ENCODE peak calls at places on chromosomes 12 and 14, in six cellular contexts. One of them, this sample, is unnamed.

GRCh38 chr14:85799668-85800067 is 269.7 kb downstream of the FLRT2 start:
- DNase-seq in sigmoid colon: no peak
- DNase-seq in psoas muscle: no peak
- DNase-seq in nephron progenitor cell: no peak
- DNase-seq in GM12865: no peak
- DNase-seq in astrocyte of the cerebellum: no peak
- DNase-seq in this sample: no peak

GRCh38 chr12:102702447-102703114 is 214.5 kb downstream of the PAH start:
- DNase-seq in sigmoid colon: peak
- DNase-seq in psoas muscle: peak
- DNase-seq in nephron progenitor cell: peak
- DNase-seq in GM12865: peak
- DNase-seq in astrocyte of the cerebellum: peak
- DNase-seq in this sample: no peak

GRCh38 chr12:93704122-93704521 is 26.9 kb downstream of the CRADD start:
- DNase-seq in sigmoid colon: no peak
- DNase-seq in psoas muscle: no peak
- DNase-seq in nephron progenitor cell: no peak
- DNase-seq in GM12865: peak
- DNase-seq in astrocyte of the cerebellum: no peak
- DNase-seq in this sample: no peak

GRCh38 chr12:21695896-21696295 is 38.3 kb upstream of the LDHB start:
- DNase-seq in sigmoid colon: no peak
- DNase-seq in psoas muscle: no peak
- DNase-seq in nephron progenitor cell: no peak
- DNase-seq in GM12865: no peak
- DNase-seq in astrocyte of the cerebellum: no peak
- DNase-seq in this sample: no peak

GRCh38 chr12:49507139-49507538 is 31.7 kb upstream of the KCNH3 start:
- DNase-seq in sigmoid colon: no peak
- DNase-seq in psoas muscle: no peak
- DNase-seq in nephron progenitor cell: no peak
- DNase-seq in GM12865: no peak
- DNase-seq in astrocyte of the cerebellum: peak
- DNase-seq in this sample: no peak

GRCh38 chr12:10214877-10215267 is 2.2 kb downstream of the GABARAPL1 start:
- DNase-seq in sigmoid colon: no peak
- DNase-seq in psoas muscle: no peak
- DNase-seq in nephron progenitor cell: no peak
- DNase-seq in GM12865: no peak
- DNase-seq in astrocyte of the cerebellum: no peak
- DNase-seq in this sample: no peak

GRCh38 chr12:31658743-31659086 is 773 bp upstream of the ETFBKMT start:
- DNase-seq in sigmoid colon: no peak
- DNase-seq in psoas muscle: no peak
- DNase-seq in nephron progenitor cell: no peak
- DNase-seq in GM12865: no peak
- DNase-seq in astrocyte of the cerebellum: no peak
- DNase-seq in this sample: no peak

GRCh38 chr12:60684988-60685655 is 1089.3 kb downstream of the SLC16A7 start:
- DNase-seq in sigmoid colon: no peak
- DNase-seq in psoas muscle: no peak
- DNase-seq in nephron progenitor cell: no peak
- DNase-seq in GM12865: peak
- DNase-seq in astrocyte of the cerebellum: no peak
- DNase-seq in this sample: no peak

GRCh38 chr12:9127484-9127883 is 11.8 kb upstream of the A2M start:
- DNase-seq in sigmoid colon: no peak
- DNase-seq in psoas muscle: no peak
- DNase-seq in nephron progenitor cell: no peak
- DNase-seq in GM12865: no peak
- DNase-seq in astrocyte of the cerebellum: no peak
- DNase-seq in this sample: no peak

GRCh38 chr14:23548351-23549318 is 2.9 kb downstream of the ZFHX2 start:
- DNase-seq in sigmoid colon: no peak
- DNase-seq in psoas muscle: no peak
- DNase-seq in nephron progenitor cell: peak
- DNase-seq in GM12865: no peak
- DNase-seq in astrocyte of the cerebellum: no peak
- DNase-seq in this sample: no peak

GRCh38 chr12:127162902-127163301 is 1104.1 kb upstream of the TMEM132C start:
- DNase-seq in sigmoid colon: no peak
- DNase-seq in psoas muscle: no peak
- DNase-seq in nephron progenitor cell: no peak
- DNase-seq in GM12865: peak
- DNase-seq in astrocyte of the cerebellum: no peak
- DNase-seq in this sample: no peak

GRCh38 chr12:91845365-91845764 is 300.3 kb downstream of the BTG1 start:
- DNase-seq in sigmoid colon: no peak
- DNase-seq in psoas muscle: no peak
- DNase-seq in nephron progenitor cell: no peak
- DNase-seq in GM12865: no peak
- DNase-seq in astrocyte of the cerebellum: no peak
- DNase-seq in this sample: no peak

DNA sequence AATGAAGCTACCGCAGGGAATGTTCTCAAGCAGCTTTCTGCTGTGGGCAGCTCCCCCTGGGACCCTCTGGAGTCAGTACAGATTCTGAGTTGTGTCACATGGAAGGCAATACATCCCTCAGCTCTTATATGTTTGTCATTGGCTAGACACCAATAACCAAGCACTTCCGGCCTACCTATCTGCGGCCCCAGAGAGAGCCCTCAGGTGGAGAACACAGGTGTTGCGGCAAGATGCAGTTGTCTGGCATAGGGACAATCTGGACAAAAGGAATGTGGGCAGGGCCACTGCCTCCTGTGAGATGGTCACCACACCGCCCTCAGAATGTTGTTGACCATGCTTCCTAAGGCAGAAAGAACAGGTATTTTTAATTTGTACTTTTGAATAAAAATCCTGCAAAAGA is 118.7 kb downstream of the BRMS1L start:
- DNase-seq in sigmoid colon: no peak
- DNase-seq in psoas muscle: no peak
- DNase-seq in nephron progenitor cell: peak
- DNase-seq in GM12865: peak
- DNase-seq in astrocyte of the cerebellum: no peak
- DNase-seq in this sample: no peak
- TF ChIP-seq CTCF in sigmoid colon: no peak
- TF ChIP-seq CTCF in psoas muscle: no peak
- TF ChIP-seq CTCF in nephron progenitor cell: no peak
- TF ChIP-seq CTCF in GM12865: peak
- TF ChIP-seq CTCF in astrocyte of the cerebellum: no peak
- TF ChIP-seq CTCF in this sample: peak

DNA sequence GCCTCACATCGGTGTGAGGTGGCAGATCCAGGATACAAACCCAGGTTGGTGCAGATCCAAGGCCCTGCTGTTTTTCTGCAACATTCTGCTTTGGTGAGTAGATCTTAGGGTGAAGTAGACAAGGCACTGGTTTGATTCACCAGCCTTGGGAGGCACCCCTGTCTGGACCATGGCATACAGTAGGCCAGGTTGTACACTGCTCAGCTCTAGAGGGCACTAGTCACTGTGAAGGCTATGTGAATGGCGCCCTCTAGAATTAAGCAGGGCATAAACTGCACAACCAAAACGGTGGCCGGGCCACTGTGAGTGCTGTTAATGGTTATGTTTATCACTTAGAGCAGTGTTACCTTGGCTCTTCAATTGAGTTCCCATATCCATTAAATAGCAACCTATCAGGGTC is 280.6 kb upstream of the PWP1 start:
- DNase-seq in sigmoid colon: no peak
- DNase-seq in psoas muscle: no peak
- DNase-seq in nephron progenitor cell: no peak
- DNase-seq in GM12865: peak
- DNase-seq in astrocyte of the cerebellum: no peak
- DNase-seq in this sample: no peak
- TF ChIP-seq CTCF in sigmoid colon: no peak
- TF ChIP-seq CTCF in psoas muscle: no peak
- TF ChIP-seq CTCF in nephron progenitor cell: peak
- TF ChIP-seq CTCF in GM12865: peak
- TF ChIP-seq CTCF in astrocyte of the cerebellum: peak
- TF ChIP-seq CTCF in this sample: peak

DNA sequence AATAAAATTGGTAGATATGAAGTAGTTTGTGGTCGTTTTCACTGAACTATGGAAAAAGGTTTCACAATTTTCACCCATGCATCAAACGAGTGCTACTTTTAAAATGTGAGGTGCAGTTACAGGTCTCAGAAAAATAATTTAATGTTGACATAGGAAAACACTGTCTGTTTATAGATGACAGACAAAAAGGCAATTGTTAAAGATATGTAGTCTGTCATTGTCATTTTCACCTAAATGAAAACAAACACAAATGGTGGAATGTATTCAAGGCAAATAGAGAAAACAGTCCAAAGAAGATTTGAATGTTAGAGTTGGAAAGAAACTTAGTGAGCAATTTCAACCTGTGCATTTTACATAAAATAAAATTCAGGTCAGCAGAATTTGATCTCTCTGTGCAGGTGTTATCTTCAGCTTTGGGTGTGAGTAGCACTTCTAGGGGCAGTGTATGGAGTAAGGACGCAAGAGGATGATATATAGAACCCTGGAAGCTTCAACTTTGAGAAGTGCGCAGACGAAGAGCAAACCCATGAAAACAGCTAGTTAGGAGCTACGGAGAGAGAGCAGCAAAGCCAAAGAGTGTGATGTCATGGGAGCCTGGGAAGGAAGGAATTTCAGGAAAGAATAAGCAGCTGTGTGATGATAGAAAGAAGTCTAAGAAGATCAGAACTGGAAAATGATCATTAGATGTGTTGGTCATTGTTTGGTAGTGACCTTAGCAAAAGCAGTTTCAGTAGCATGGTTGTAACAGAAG is 6.2 kb downstream of the RERG start:
- DNase-seq in sigmoid colon: no peak
- DNase-seq in psoas muscle: no peak
- DNase-seq in nephron progenitor cell: no peak
- DNase-seq in GM12865: no peak
- DNase-seq in astrocyte of the cerebellum: no peak
- DNase-seq in this sample: no peak
- TF ChIP-seq CTCF in sigmoid colon: no peak
- TF ChIP-seq CTCF in psoas muscle: no peak
- TF ChIP-seq CTCF in nephron progenitor cell: no peak
- TF ChIP-seq CTCF in GM12865: no peak
- TF ChIP-seq CTCF in astrocyte of the cerebellum: no peak
- TF ChIP-seq CTCF in this sample: no peak

GRCh38 chr12:26044592-26044991 is 80.2 kb downstream of the BHLHE41 start:
- DNase-seq in sigmoid colon: no peak
- DNase-seq in psoas muscle: no peak
- DNase-seq in nephron progenitor cell: no peak
- DNase-seq in GM12865: no peak
- DNase-seq in astrocyte of the cerebellum: no peak
- DNase-seq in this sample: no peak
- TF ChIP-seq CTCF in sigmoid colon: no peak
- TF ChIP-seq CTCF in psoas muscle: no peak
- TF ChIP-seq CTCF in nephron progenitor cell: no peak
- TF ChIP-seq CTCF in GM12865: no peak
- TF ChIP-seq CTCF in astrocyte of the cerebellum: no peak
- TF ChIP-seq CTCF in this sample: peak

DNA sequence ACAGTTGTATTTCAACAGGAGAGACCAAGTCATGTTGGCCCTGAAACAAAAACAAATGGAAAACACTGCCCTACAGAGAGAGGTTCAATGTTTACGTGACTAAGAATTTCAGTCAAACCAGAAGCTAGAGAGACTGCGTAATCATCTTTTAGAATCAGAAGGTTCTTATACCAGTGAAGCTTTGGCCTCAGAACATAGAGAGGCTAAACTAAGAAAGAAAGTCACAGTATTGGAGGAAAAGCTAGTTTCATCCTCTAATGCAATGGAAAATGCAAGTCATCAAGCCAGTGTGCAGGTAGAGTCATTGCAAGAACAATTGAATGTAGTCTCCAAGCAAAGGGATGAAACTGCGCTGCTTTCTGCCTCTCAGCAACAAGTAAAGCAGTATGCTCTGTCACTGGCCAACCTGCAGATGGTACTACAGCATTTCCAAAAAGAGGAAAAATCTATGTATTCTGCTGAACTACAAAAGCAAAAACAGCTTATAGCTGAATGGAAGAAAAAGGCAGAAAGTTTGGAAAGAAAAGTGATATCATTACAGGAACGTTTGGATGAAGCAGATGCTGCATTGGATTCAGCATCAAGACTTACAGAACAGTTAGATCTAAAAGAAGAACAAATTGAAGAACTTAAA is 32.5 kb upstream of the NUAK1 start:
- DNase-seq in sigmoid colon: no peak
- DNase-seq in psoas muscle: no peak
- DNase-seq in nephron progenitor cell: no peak
- DNase-seq in GM12865: no peak
- DNase-seq in astrocyte of the cerebellum: no peak
- DNase-seq in this sample: no peak
- TF ChIP-seq CTCF in sigmoid colon: no peak
- TF ChIP-seq CTCF in psoas muscle: no peak
- TF ChIP-seq CTCF in nephron progenitor cell: no peak
- TF ChIP-seq CTCF in GM12865: no peak
- TF ChIP-seq CTCF in astrocyte of the cerebellum: no peak
- TF ChIP-seq CTCF in this sample: peak

DNA sequence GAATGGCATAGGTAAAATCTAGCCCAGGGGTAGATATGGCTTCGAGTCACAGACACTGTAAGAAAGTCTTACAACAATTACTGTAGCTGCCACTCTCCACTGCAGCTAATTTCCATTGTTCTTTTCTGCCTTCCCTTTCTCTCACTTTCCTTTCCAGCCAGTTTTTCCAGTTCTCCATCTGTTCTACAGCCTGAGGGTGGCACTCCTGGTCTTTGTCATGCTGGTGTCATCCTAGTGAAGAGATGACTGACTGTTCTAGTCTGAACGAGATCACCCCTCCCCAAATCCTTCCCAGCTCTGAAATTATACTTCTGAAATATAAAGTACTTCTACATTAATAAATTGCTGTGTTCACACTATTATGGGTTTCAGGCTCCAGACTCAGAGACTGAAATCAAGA is 74.2 kb upstream of the CSRP2 start:
- DNase-seq in sigmoid colon: no peak
- DNase-seq in psoas muscle: no peak
- DNase-seq in nephron progenitor cell: no peak
- DNase-seq in GM12865: no peak
- DNase-seq in astrocyte of the cerebellum: no peak
- DNase-seq in this sample: no peak
- TF ChIP-seq CTCF in sigmoid colon: no peak
- TF ChIP-seq CTCF in psoas muscle: no peak
- TF ChIP-seq CTCF in nephron progenitor cell: no peak
- TF ChIP-seq CTCF in GM12865: no peak
- TF ChIP-seq CTCF in astrocyte of the cerebellum: no peak
- TF ChIP-seq CTCF in this sample: peak

This sample was measured in chondrocyte.